ENCODE peak calls at places on chromosomes 7 and 10, in six cellular contexts. H is amniotic stem cell, A is pons, P is foreskin melanocyte, C is lower lobe of right lung, D is heart right ventricle. N is an unnamed sample.

GRCh38 chr10:38010150-38010903 is at the start of gene ZNF33A:
- DNase-seq in H (peak; percentile 92), A (peak; percentile 90), P (peak; percentile 75), C (peak; percentile 96), D (peak; percentile 89), N (peak; percentile 95)

GRCh38 chr7:75842836-75843446 is 29.3 kb upstream of the CCL24 start:
- DNase-seq in H (peak; percentile 58), A (peak; percentile 38), P (peak; percentile 88), C (no peak), D (no peak), N (no peak)

GRCh38 chr7:142556745-142557144 is 192.5 kb upstream of the PRSS1 start:
- DNase-seq in H (peak; percentile 77), A (no peak), P (peak; percentile 59), C (no peak), D (peak; percentile 14), N (no peak)

GRCh38 chr10:53370347-53370746 is 597.8 kb upstream of the MBL2 start:
- DNase-seq in H (no peak), A (no peak), P (no peak), C (no peak), D (no peak), N (no peak)

GRCh38 chr10:124652200-124652599 is 92.0 kb downstream of the FAM53B start:
- DNase-seq in H (no peak), A (no peak), P (no peak), C (no peak), D (no peak), N (no peak)

GRCh38 chr10:59606551-59606961 is 103.1 kb downstream of the SLC16A9 start:
- DNase-seq in H (no peak), A (no peak), P (peak; percentile 72), C (no peak), D (no peak), N (no peak)

GRCh38 chr7:143382126-143382790 is 1.1 kb downstream of the ZYX start:
- DNase-seq in H (no peak), A (no peak), P (no peak), C (no peak), D (no peak), N (no peak)

GRCh38 chr10:49049660-49050059 is 65.7 kb downstream of the VSTM4 start:
- DNase-seq in H (no peak), A (no peak), P (no peak), C (no peak), D (no peak), N (no peak)

GRCh38 chr7:122132341-122132740 is 11.7 kb downstream of the AASS start:
- DNase-seq in H (no peak), A (no peak), P (peak; percentile 63), C (no peak), D (no peak), N (no peak)

GRCh38 chr7:3867847-3868246 is 566.8 kb downstream of the SDK1 start:
- DNase-seq in H (no peak), A (no peak), P (no peak), C (no peak), D (no peak), N (no peak)

GRCh38 chr7:120272261-120272895 is 597 bp upstream of the KCND2 start:
- DNase-seq in H (no peak), A (peak; percentile 59), P (peak; percentile 12), C (no peak), D (no peak), N (peak; percentile 30)

GRCh38 chr7:40428421-40428820 is 293.6 kb downstream of the SUGCT start:
- DNase-seq in H (no peak), A (no peak), P (no peak), C (no peak), D (no peak), N (no peak)

GRCh38 chr7:41940760-41941343 is 238.0 kb upstream of the INHBA start:
- DNase-seq in H (peak; percentile 71), A (peak; percentile 80), P (peak; percentile 52), C (peak; percentile 60), D (peak; percentile 23), N (peak; percentile 67)

GRCh38 chr7:99141756-99142726 is 1.9 kb downstream of the SMURF1 start:
- DNase-seq in H (peak; percentile 72), A (peak; percentile 75), P (peak; percentile 70), C (peak; percentile 63), D (peak; percentile 70), N (no peak)